ENCODE peak calls at places on chromosome 5, in nine cellular contexts. One of them, this sample, is unnamed.

GRCh38 chr5:132272341-132273210 is 15.1 kb downstream of the PDLIM4 start:
- DNase-seq in tibial artery: peak; percentile 77
- DNase-seq in A549: peak; percentile 75
- DNase-seq in IMR-90: peak; percentile 39
- DNase-seq in epithelial cell of prostate: no peak
- DNase-seq in upper lobe of right lung: no peak
- DNase-seq in GM23338: peak; percentile 88
- DNase-seq in breast epithelium: no peak
- DNase-seq in astrocyte: no peak
- DNase-seq in this sample: peak; percentile 65

GRCh38 chr5:170132642-170133448 is 27.1 kb downstream of the FOXI1 start:
- DNase-seq in tibial artery: no peak
- DNase-seq in A549: no peak
- DNase-seq in IMR-90: peak; percentile 44
- DNase-seq in epithelial cell of prostate: no peak
- DNase-seq in upper lobe of right lung: no peak
- DNase-seq in GM23338: no peak
- DNase-seq in breast epithelium: no peak
- DNase-seq in astrocyte: peak; percentile 60
- DNase-seq in this sample: no peak

GRCh38 chr5:12357596-12357995 is 453.4 kb upstream of the CTNND2 start:
- DNase-seq in tibial artery: no peak
- DNase-seq in A549: no peak
- DNase-seq in IMR-90: no peak
- DNase-seq in epithelial cell of prostate: no peak
- DNase-seq in upper lobe of right lung: no peak
- DNase-seq in GM23338: no peak
- DNase-seq in breast epithelium: no peak
- DNase-seq in astrocyte: peak; percentile 74
- DNase-seq in this sample: no peak

GRCh38 chr5:179262126-179262920 is 82.9 kb downstream of the ADAMTS2 start:
- DNase-seq in tibial artery: peak; percentile 59
- DNase-seq in A549: no peak
- DNase-seq in IMR-90: no peak
- DNase-seq in epithelial cell of prostate: no peak
- DNase-seq in upper lobe of right lung: peak; percentile 56
- DNase-seq in GM23338: no peak
- DNase-seq in breast epithelium: peak; percentile 51
- DNase-seq in astrocyte: no peak
- DNase-seq in this sample: no peak

GRCh38 chr5:168356171-168356570 is 64.7 kb downstream of the WWC1 start:
- DNase-seq in tibial artery: peak; percentile 47
- DNase-seq in A549: no peak
- DNase-seq in IMR-90: no peak
- DNase-seq in epithelial cell of prostate: no peak
- DNase-seq in upper lobe of right lung: no peak
- DNase-seq in GM23338: no peak
- DNase-seq in breast epithelium: no peak
- DNase-seq in astrocyte: no peak
- DNase-seq in this sample: no peak

GRCh38 chr5:68134033-68134668 is 81.4 kb upstream of the PIK3R1 start:
- DNase-seq in tibial artery: no peak
- DNase-seq in A549: no peak
- DNase-seq in IMR-90: peak; percentile 43
- DNase-seq in epithelial cell of prostate: no peak
- DNase-seq in upper lobe of right lung: no peak
- DNase-seq in GM23338: peak; percentile 62
- DNase-seq in breast epithelium: no peak
- DNase-seq in astrocyte: no peak
- DNase-seq in this sample: peak; percentile 35

GRCh38 chr5:169637085-169637855 is at the start of gene DOCK2:
- DNase-seq in tibial artery: peak; percentile 73
- DNase-seq in A549: no peak
- DNase-seq in IMR-90: no peak
- DNase-seq in epithelial cell of prostate: no peak
- DNase-seq in upper lobe of right lung: peak; percentile 87
- DNase-seq in GM23338: peak; percentile 59
- DNase-seq in breast epithelium: no peak
- DNase-seq in astrocyte: no peak
- DNase-seq in this sample: peak; percentile 21

GRCh38 chr5:34503379-34504346 is 152.5 kb upstream of the RAI14 start:
- DNase-seq in tibial artery: no peak
- DNase-seq in A549: no peak
- DNase-seq in IMR-90: no peak
- DNase-seq in epithelial cell of prostate: no peak
- DNase-seq in upper lobe of right lung: no peak
- DNase-seq in GM23338: no peak
- DNase-seq in breast epithelium: peak; percentile 60
- DNase-seq in astrocyte: peak; percentile 60
- DNase-seq in this sample: no peak

GRCh38 chr5:7539571-7539970 is 143.6 kb downstream of the ADCY2 start:
- DNase-seq in tibial artery: no peak
- DNase-seq in A549: no peak
- DNase-seq in IMR-90: no peak
- DNase-seq in epithelial cell of prostate: no peak
- DNase-seq in upper lobe of right lung: no peak
- DNase-seq in GM23338: no peak
- DNase-seq in breast epithelium: no peak
- DNase-seq in astrocyte: no peak
- DNase-seq in this sample: no peak

GRCh38 chr5:103232393-103232999 is 26.1 kb upstream of the MACIR start:
- DNase-seq in tibial artery: no peak
- DNase-seq in A549: peak; percentile 18
- DNase-seq in IMR-90: peak; percentile 55
- DNase-seq in epithelial cell of prostate: no peak
- DNase-seq in upper lobe of right lung: no peak
- DNase-seq in GM23338: peak; percentile 56
- DNase-seq in breast epithelium: no peak
- DNase-seq in astrocyte: peak; percentile 21
- DNase-seq in this sample: no peak

GRCh38 chr5:157148734-157149615 is 6.3 kb upstream of the MED7 start:
- DNase-seq in tibial artery: no peak
- DNase-seq in A549: peak; percentile 81
- DNase-seq in IMR-90: peak; percentile 60
- DNase-seq in epithelial cell of prostate: no peak
- DNase-seq in upper lobe of right lung: no peak
- DNase-seq in GM23338: peak; percentile 86
- DNase-seq in breast epithelium: no peak
- DNase-seq in astrocyte: peak; percentile 26
- DNase-seq in this sample: peak; percentile 72

GRCh38 chr5:1227669-1228068 is 2.5 kb downstream of the SLC6A18 start:
- DNase-seq in tibial artery: no peak
- DNase-seq in A549: no peak
- DNase-seq in IMR-90: peak; percentile 5
- DNase-seq in epithelial cell of prostate: no peak
- DNase-seq in upper lobe of right lung: no peak
- DNase-seq in GM23338: no peak
- DNase-seq in breast epithelium: no peak
- DNase-seq in astrocyte: no peak
- DNase-seq in this sample: no peak

GRCh38 chr5:1226839-1227238 is 1.7 kb downstream of the SLC6A18 start:
- DNase-seq in tibial artery: no peak
- DNase-seq in A549: no peak
- DNase-seq in IMR-90: no peak
- DNase-seq in epithelial cell of prostate: no peak
- DNase-seq in upper lobe of right lung: no peak
- DNase-seq in GM23338: no peak
- DNase-seq in breast epithelium: no peak
- DNase-seq in astrocyte: no peak
- DNase-seq in this sample: no peak

GRCh38 chr5:1229822-1230221 is 4.6 kb downstream of the SLC6A18 start:
- DNase-seq in tibial artery: no peak
- DNase-seq in A549: no peak
- DNase-seq in IMR-90: no peak
- DNase-seq in epithelial cell of prostate: no peak
- DNase-seq in upper lobe of right lung: no peak
- DNase-seq in GM23338: no peak
- DNase-seq in breast epithelium: no peak
- DNase-seq in astrocyte: no peak
- DNase-seq in this sample: no peak

GRCh38 chr5:1226231-1226630 is 1.1 kb downstream of the SLC6A18 start:
- DNase-seq in tibial artery: no peak
- DNase-seq in A549: no peak
- DNase-seq in IMR-90: no peak
- DNase-seq in epithelial cell of prostate: no peak
- DNase-seq in upper lobe of right lung: no peak
- DNase-seq in GM23338: no peak
- DNase-seq in breast epithelium: no peak
- DNase-seq in astrocyte: no peak
- DNase-seq in this sample: no peak

DNA sequence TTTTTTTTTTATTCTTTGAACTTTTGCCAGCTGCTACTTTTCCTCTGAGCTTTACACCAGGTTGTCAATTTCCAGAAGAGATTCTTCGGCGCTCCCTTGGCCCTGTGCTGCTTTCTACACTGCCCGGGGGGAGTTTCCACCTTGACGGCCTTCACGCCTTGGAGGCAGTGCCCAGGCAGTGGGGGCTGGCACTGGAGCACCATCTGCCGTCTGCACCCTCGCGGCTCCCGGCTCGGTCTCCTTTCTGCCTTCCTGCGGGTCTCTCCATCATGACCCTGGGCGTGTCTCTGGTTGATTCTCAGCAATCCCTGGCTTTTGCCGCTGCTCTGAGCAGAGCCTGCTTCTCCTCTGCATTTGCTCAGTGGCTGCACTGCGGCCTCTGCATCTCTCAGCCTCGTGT is 2.9 kb downstream of the SLC6A18 start:
- DNase-seq in tibial artery: no peak
- DNase-seq in A549: no peak
- DNase-seq in IMR-90: no peak
- DNase-seq in epithelial cell of prostate: no peak
- DNase-seq in upper lobe of right lung: no peak
- DNase-seq in GM23338: no peak
- DNase-seq in breast epithelium: no peak
- DNase-seq in astrocyte: no peak
- DNase-seq in this sample: no peak
- H3K27ac ChIP-seq in tibial artery: no peak overlapping the region
- H3K27ac ChIP-seq in A549: no peak overlapping the region
- H3K27ac ChIP-seq in IMR-90: no peak overlapping the region
- H3K27ac ChIP-seq in epithelial cell of prostate: no peak overlapping the region
- H3K27ac ChIP-seq in upper lobe of right lung: no peak overlapping the region
- H3K27ac ChIP-seq in GM23338: no peak overlapping the region
- H3K27ac ChIP-seq in breast epithelium: no peak overlapping the region
- H3K27ac ChIP-seq in astrocyte: no peak overlapping the region
- H3K27ac ChIP-seq in this sample: no peak overlapping the region

GRCh38 chr5:123151227-123151951 is 62.3 kb downstream of the PRDM6 start:
- DNase-seq in tibial artery: no peak
- DNase-seq in A549: no peak
- DNase-seq in IMR-90: no peak
- DNase-seq in epithelial cell of prostate: no peak
- DNase-seq in upper lobe of right lung: no peak
- DNase-seq in GM23338: peak; percentile 30
- DNase-seq in breast epithelium: no peak
- DNase-seq in astrocyte: no peak
- DNase-seq in this sample: no peak
- H3K27ac ChIP-seq in tibial artery: peak overlapping the region; percentile 68
- H3K27ac ChIP-seq in A549: no peak overlapping the region
- H3K27ac ChIP-seq in IMR-90: no peak overlapping the region
- H3K27ac ChIP-seq in epithelial cell of prostate: no peak overlapping the region
- H3K27ac ChIP-seq in upper lobe of right lung: no peak overlapping the region
- H3K27ac ChIP-seq in GM23338: no peak overlapping the region
- H3K27ac ChIP-seq in breast epithelium: no peak overlapping the region
- H3K27ac ChIP-seq in astrocyte: no peak overlapping the region
- H3K27ac ChIP-seq in this sample: no peak overlapping the region

GRCh38 chr5:52837068-52837467 is 49.4 kb downstream of the ITGA1 start:
- DNase-seq in tibial artery: peak; percentile 73
- DNase-seq in A549: no peak
- DNase-seq in IMR-90: peak; percentile 73
- DNase-seq in epithelial cell of prostate: no peak
- DNase-seq in upper lobe of right lung: no peak
- DNase-seq in GM23338: peak; percentile 3
- DNase-seq in breast epithelium: no peak
- DNase-seq in astrocyte: peak; percentile 64
- DNase-seq in this sample: peak; percentile 42
- H3K27ac ChIP-seq in tibial artery: peak overlapping the region; percentile 81
- H3K27ac ChIP-seq in A549: no peak overlapping the region
- H3K27ac ChIP-seq in IMR-90: peak overlapping the region; percentile 94
- H3K27ac ChIP-seq in epithelial cell of prostate: no peak overlapping the region
- H3K27ac ChIP-seq in upper lobe of right lung: peak overlapping the region; percentile 65
- H3K27ac ChIP-seq in GM23338: no peak overlapping the region
- H3K27ac ChIP-seq in breast epithelium: peak overlapping the region; percentile 0
- H3K27ac ChIP-seq in astrocyte: peak overlapping the region; percentile 78
- H3K27ac ChIP-seq in this sample: no peak overlapping the region

GRCh38 chr5:136054133-136054996 is 25.6 kb downstream of the TGFBI start:
- DNase-seq in tibial artery: no peak
- DNase-seq in A549: no peak
- DNase-seq in IMR-90: peak; percentile 49
- DNase-seq in epithelial cell of prostate: no peak
- DNase-seq in upper lobe of right lung: no peak
- DNase-seq in GM23338: no peak
- DNase-seq in breast epithelium: no peak
- DNase-seq in astrocyte: no peak
- DNase-seq in this sample: no peak
- H3K27ac ChIP-seq in tibial artery: peak overlapping the region; percentile 77
- H3K27ac ChIP-seq in A549: peak overlapping the region; percentile 93
- H3K27ac ChIP-seq in IMR-90: peak overlapping the region; percentile 89
- H3K27ac ChIP-seq in epithelial cell of prostate: no peak overlapping the region
- H3K27ac ChIP-seq in upper lobe of right lung: no peak overlapping the region
- H3K27ac ChIP-seq in GM23338: no peak overlapping the region
- H3K27ac ChIP-seq in breast epithelium: peak overlapping the region; percentile 33
- H3K27ac ChIP-seq in astrocyte: peak overlapping the region; percentile 95
- H3K27ac ChIP-seq in this sample: no peak overlapping the region

DNA sequence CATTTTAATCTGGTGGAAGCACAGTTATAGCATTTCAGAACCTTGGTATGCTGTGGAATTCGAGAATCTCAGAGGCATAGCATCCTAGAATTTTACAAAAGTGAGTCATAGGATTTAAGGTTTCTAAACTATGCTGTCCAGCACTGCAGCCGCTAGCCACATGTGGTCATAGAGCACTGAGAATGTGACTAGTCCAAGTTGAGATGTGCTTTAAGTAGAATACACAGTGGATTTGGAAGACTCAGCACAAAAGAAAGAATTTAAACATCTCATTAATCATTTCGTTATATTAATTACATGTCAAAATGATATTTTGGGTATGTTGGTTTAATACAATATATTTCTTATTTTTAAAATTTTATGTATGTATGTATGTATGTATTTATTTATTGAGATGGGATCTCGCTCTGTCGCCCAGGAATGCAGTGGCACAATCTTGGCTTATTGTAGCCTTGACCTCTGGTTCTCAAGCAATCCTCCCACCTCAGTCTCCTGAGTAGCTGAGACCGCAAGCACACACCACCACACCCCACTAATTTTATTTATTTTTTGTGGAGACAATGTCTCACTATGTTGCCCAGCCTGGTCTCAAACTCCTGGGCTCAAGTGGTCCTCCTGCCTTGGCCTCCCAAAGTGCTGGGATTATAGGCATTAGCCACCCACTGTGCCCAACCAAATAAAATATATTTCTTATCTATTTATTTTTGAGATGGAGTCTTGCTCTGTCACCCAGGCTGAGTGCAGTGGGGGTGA is 20.4 kb upstream of the RPS14 start:
- DNase-seq in tibial artery: no peak
- DNase-seq in A549: peak; percentile 46
- DNase-seq in IMR-90: peak; percentile 98
- DNase-seq in epithelial cell of prostate: no peak
- DNase-seq in upper lobe of right lung: no peak
- DNase-seq in GM23338: no peak
- DNase-seq in breast epithelium: no peak
- DNase-seq in astrocyte: peak; percentile 99
- DNase-seq in this sample: no peak
- H3K27ac ChIP-seq in tibial artery: no peak overlapping the region
- H3K27ac ChIP-seq in A549: peak overlapping the region; percentile 86
- H3K27ac ChIP-seq in IMR-90: peak overlapping the region; percentile 81
- H3K27ac ChIP-seq in epithelial cell of prostate: peak overlapping the region; percentile 12
- H3K27ac ChIP-seq in upper lobe of right lung: no peak overlapping the region
- H3K27ac ChIP-seq in GM23338: no peak overlapping the region
- H3K27ac ChIP-seq in breast epithelium: no peak overlapping the region
- H3K27ac ChIP-seq in astrocyte: peak overlapping the region; percentile 77
- H3K27ac ChIP-seq in this sample: no peak overlapping the region

This sample was measured in neural progenitor cell.